ENCODE peak calls at places on chromosomes 2 and 18, in five cellular contexts. Z is gastrocnemius medialis, O is left lung, P is A549, B is H9. X is an unnamed sample.

GRCh38 chr2:241566468-241566867 is 7.9 kb downstream of the BOK start:
- DNase-seq in P (no peak), B (no peak), O (peak), Z (no peak), X (no peak)

GRCh38 chr2:219728993-219729487 is 101.6 kb downstream of the SLC4A3 start:
- DNase-seq in Z (no peak), O (no peak), P (no peak), B (no peak), X (no peak)

GRCh38 chr2:30164131-30164925 is 17.5 kb downstream of the YPEL5 start:
- DNase-seq in B (no peak), P (no peak), O (no peak), Z (no peak), X (no peak)

GRCh38 chr18:44695503-44695902 is 14.8 kb downstream of the SETBP1 start:
- DNase-seq in P (no peak), B (no peak), Z (no peak), O (no peak), X (no peak)

GRCh38 chr18:66440433-66440832 is 163.5 kb downstream of the CDH19 start:
- DNase-seq in Z (no peak), B (no peak), O (no peak), P (no peak), X (no peak)

GRCh38 chr2:173881466-173881865 is 83.7 kb downstream of the SP3 start:
- DNase-seq in P (no peak), B (no peak), Z (peak), O (no peak), X (no peak)

GRCh38 chr2:127605691-127606277 is 40.2 kb upstream of the GPR17 start:
- DNase-seq in Z (no peak), P (no peak), B (peak), O (no peak), X (no peak)

GRCh38 chr18:28725876-28726275 is 548.9 kb upstream of the CDH2 start:
- DNase-seq in O (no peak), B (no peak), P (no peak), Z (no peak), X (no peak)

GRCh38 chr2:197571622-197572271 is 55.9 kb downstream of the MOB4 start:
- DNase-seq in O (no peak), P (peak), Z (no peak), B (no peak), X (no peak)

GRCh38 chr2:101751875-101752619 is 54.5 kb downstream of the MAP4K4 start:
- DNase-seq in O (no peak), B (no peak), Z (no peak), P (no peak), X (no peak)

GRCh38 chr2:113889471-113890252 is at the start of gene ACTR3:
- DNase-seq in O (peak), Z (peak), P (peak), B (peak), X (peak)

GRCh38 chr2:100819365-100820345 is at the start of gene NPAS2:
- DNase-seq in B (peak), Z (peak), P (peak), O (peak), X (no peak)

GRCh38 chr2:221572821-221573429 is 821 bp upstream of the EPHA4 start:
- DNase-seq in O (peak), P (peak), B (peak), Z (peak), X (no peak)

GRCh38 chr18:48683197-48683596 is 144.4 kb downstream of the CTIF start:
- DNase-seq in B (no peak), O (no peak), Z (no peak), P (no peak), X (no peak)

GRCh38 chr2:189899101-189899500 is 114.9 kb downstream of the PMS1 start:
- DNase-seq in Z (no peak), B (no peak), O (no peak), P (no peak), X (no peak)

GRCh38 chr2:199833525-199833924 is 17.5 kb downstream of the FTCDNL1 start:
- DNase-seq in P (no peak), B (no peak), O (no peak), Z (no peak), X (no peak)

GRCh38 chr2:106956879-106957278 is 70.9 kb upstream of the ST6GAL2 start:
- DNase-seq in Z (no peak), B (no peak), P (no peak), O (no peak), X (no peak)

GRCh38 chr2:218228366-218229092 is 11.5 kb downstream of the ARPC2 start:
- DNase-seq in Z (no peak), B (no peak), O (no peak), P (peak), X (no peak)

GRCh38 chr2:47535991-47536390 is 133.0 kb downstream of the MSH2 start:
- DNase-seq in O (no peak), P (no peak), Z (no peak), B (no peak), X (no peak)

GRCh38 chr18:34223164-34223892 is 1.4 kb downstream of the NOL4 start:
- DNase-seq in P (peak), B (peak), Z (no peak), O (no peak), X (no peak)

GRCh38 chr2:158459161-158460003 is 2.6 kb downstream of the PKP4 start:
- DNase-seq in O (no peak), Z (no peak), B (no peak), P (peak), X (no peak)
- TF ChIP-seq CTCF in O (no peak), Z (no peak), B (no peak), P (no peak), X (no peak)

GRCh38 chr2:46258937-46259781 is 38.0 kb upstream of the EPAS1 start:
- DNase-seq in P (no peak), B (no peak), Z (no peak), O (no peak), X (no peak)
- TF ChIP-seq CTCF in P (no peak), B (no peak), Z (no peak), O (no peak), X (no peak)

GRCh38 chr18:24514439-24514838 is 54.0 kb downstream of the HRH4 start:
- DNase-seq in Z (no peak), P (peak), B (peak), O (no peak), X (no peak)
- TF ChIP-seq CTCF in Z (no peak), P (no peak), B (peak), O (peak), X (peak)

GRCh38 chr2:3628800-3629199 is 29.2 kb upstream of the ALLC start:
- DNase-seq in B (peak), P (peak), O (no peak), Z (no peak), X (no peak)
- TF ChIP-seq CTCF in B (peak), P (no peak), O (no peak), Z (no peak), X (no peak)

GRCh38 chr2:71482055-71482454 is 28.7 kb downstream of the DYSF start:
- DNase-seq in Z (peak), P (no peak), B (no peak), O (no peak), X (no peak)
- TF ChIP-seq CTCF in Z (no peak), P (no peak), B (peak), O (no peak), X (no peak)

DNA sequence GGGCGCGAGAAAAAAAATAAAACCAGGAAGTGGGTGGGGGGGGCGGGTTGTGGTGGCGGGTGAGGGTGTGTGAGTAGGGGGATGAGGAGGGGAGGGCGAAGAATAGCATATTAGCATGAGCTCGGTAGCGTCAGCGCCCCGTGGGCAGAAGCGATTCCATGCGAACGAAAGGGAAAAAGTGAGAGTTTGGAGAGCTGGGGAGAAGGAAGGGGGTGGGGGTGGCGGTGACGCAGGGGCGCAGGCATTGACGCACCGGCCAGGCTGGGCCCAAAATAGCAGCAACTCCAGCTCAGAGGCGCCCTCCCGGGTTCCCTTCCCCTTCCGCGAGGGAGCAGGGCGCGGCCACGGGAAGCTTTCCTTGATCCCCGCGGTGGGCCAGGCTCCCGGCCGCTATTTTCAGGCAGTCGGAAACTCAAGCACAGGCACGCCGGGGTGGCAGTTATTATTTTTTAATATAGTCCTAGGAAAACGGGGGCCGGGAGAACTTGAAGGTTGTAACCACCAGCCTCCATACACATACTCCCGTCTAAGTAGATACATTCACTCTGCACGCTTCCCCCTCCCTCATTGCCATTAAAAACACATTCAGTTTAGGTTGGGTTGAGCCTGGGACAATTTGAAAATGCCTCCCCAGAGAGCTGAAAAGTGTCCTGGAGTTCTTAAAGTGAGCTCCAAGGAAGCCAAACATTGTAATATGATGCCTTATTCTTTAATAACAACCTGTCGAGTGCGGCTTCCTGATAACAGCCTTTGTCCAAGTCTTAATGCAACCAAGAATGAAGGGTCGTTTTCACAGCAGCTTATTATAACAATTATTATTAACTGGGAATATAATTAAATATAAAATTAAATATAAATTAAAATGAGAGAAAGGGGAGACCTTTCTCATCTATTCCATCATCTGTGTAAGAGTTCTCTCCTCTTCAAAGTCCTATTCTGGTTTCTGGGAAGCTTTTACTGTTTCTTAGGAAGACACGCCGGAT is 2.3 kb upstream of the NR4A2 start:
- DNase-seq in O (peak), P (peak), B (peak), Z (peak), X (peak)
- TF ChIP-seq CTCF in O (no peak), P (no peak), B (no peak), Z (peak), X (no peak)

X was measured in natural killer cell.